ENCODE peak calls at places on chromosome 10, in eight cellular contexts. S is upper lobe of right lung; H is stimulated activated naive CD8-positive, alpha-beta T cell treated with anti-CD3 and anti-CD28 coated beads, Interleukin-15, Interleukin-2, amounts not matched to agents 100 U/mL and 50 U/mL, for 24 hours; Y is aorta; E is hypothalamus; U is NCI-H748 treated with DMSO at 0.1 percent for 48 hours; V is EL; C is A172. X is an unnamed sample.

GRCh38 chr10:11378835-11379234 is 232.6 kb downstream of the USP6NL start:
- DNase-seq in S (no peak), H (no peak), Y (no peak), E (no peak), U (no peak), V (no peak), C (no peak), X (no peak)

GRCh38 chr10:122648599-122649428 is 50.8 kb downstream of the C10orf120 start:
- DNase-seq in S (peak; percentile 73), H (peak; percentile 41), Y (no peak), E (peak; percentile 63), U (peak; percentile 38), V (peak; percentile 47), C (peak; percentile 27), X (no peak)

GRCh38 chr10:92800122-92800521 is 48.2 kb upstream of the EXOC6 start:
- DNase-seq in S (no peak), H (no peak), Y (no peak), E (no peak), U (peak; percentile 69), V (no peak), C (no peak), X (no peak)

GRCh38 chr10:10677479-10677878 is 340.2 kb upstream of the CELF2 start:
- DNase-seq in S (peak; percentile 74), H (peak; percentile 32), Y (peak; percentile 70), E (peak; percentile 7), U (peak; percentile 27), V (peak; percentile 44), C (no peak), X (no peak)

GRCh38 chr10:119305860-119306513 is 98.6 kb downstream of the GRK5 start:
- DNase-seq in S (no peak), H (peak; percentile 88), Y (peak; percentile 93), E (no peak), U (no peak), V (peak; percentile 99), C (peak; percentile 100), X (no peak)

GRCh38 chr10:5563991-5564536 is 39.3 kb downstream of the CALML3 start:
- DNase-seq in S (peak; percentile 54), H (peak; percentile 17), Y (no peak), E (no peak), U (no peak), V (peak; percentile 78), C (peak; percentile 75), X (no peak)

GRCh38 chr10:75202321-75203096 is 8.1 kb upstream of the VDAC2 start:
- DNase-seq in S (no peak), H (no peak), Y (peak; percentile 86), E (no peak), U (no peak), V (peak; percentile 79), C (peak; percentile 61), X (no peak)

GRCh38 chr10:103951942-103952341 is 15.0 kb upstream of the SLK start:
- DNase-seq in S (no peak), H (no peak), Y (no peak), E (no peak), U (no peak), V (no peak), C (no peak), X (no peak)

GRCh38 chr10:103833731-103834365 is 21.5 kb downstream of the SH3PXD2A start:
- DNase-seq in S (no peak), H (no peak), Y (peak; percentile 79), E (no peak), U (no peak), V (no peak), C (no peak), X (no peak)

GRCh38 chr10:74900297-74900696 is 73.9 kb downstream of the KAT6B start:
- DNase-seq in S (no peak), H (peak; percentile 23), Y (no peak), E (no peak), U (no peak), V (no peak), C (no peak), X (no peak)

GRCh38 chr10:28612877-28613276 is 64.4 kb upstream of the BAMBI start:
- DNase-seq in S (no peak), H (no peak), Y (no peak), E (no peak), U (no peak), V (no peak), C (no peak), X (no peak)

GRCh38 chr10:7480742-7481381 is 70.0 kb upstream of the SFMBT2 start:
- DNase-seq in S (no peak), H (no peak), Y (no peak), E (no peak), U (no peak), V (no peak), C (no peak), X (no peak)

GRCh38 chr10:4121531-4122380 is 336.7 kb upstream of the KLF6 start:
- DNase-seq in S (no peak), H (no peak), Y (peak; percentile 75), E (no peak), U (no peak), V (no peak), C (no peak), X (no peak)

GRCh38 chr10:104334561-104334960 is 3.7 kb downstream of the ITPRIP start:
- DNase-seq in S (no peak), H (no peak), Y (no peak), E (no peak), U (no peak), V (no peak), C (no peak), X (no peak)

GRCh38 chr10:114779803-114780609 is 41.6 kb upstream of the FHIP2A start:
- DNase-seq in S (no peak), H (no peak), Y (no peak), E (no peak), U (no peak), V (peak; percentile 90), C (peak; percentile 92), X (no peak)